ENCODE peak calls at places on chromosomes 5 and 9, in five cellular contexts. C, M, F, N and Z are unnamed samples.

GRCh38 chr9:135898634-135899407 is 8.5 kb downstream of the CAMSAP1 start:
- DNase-seq in C (no peak), M (no peak), F (no peak), N (no peak), Z (no peak)

GRCh38 chr9:7185612-7186011 is 427.8 kb downstream of the KDM4C start:
- DNase-seq in C (no peak), M (no peak), F (peak; percentile 28), N (no peak), Z (no peak)

GRCh38 chr5:1892211-1892610 is 9.5 kb upstream of the IRX4 start:
- DNase-seq in C (peak; percentile 39), M (no peak), F (no peak), N (no peak), Z (peak; percentile 71)

GRCh38 chr5:32160228-32160627 is 13.9 kb downstream of the GOLPH3 start:
- DNase-seq in C (no peak), M (no peak), F (no peak), N (no peak), Z (no peak)

GRCh38 chr5:15791859-15792258 is 291.9 kb downstream of the FBXL7 start:
- DNase-seq in C (no peak), M (no peak), F (no peak), N (no peak), Z (no peak)

GRCh38 chr5:158013939-158014338 is 155.0 kb upstream of the CLINT1 start:
- DNase-seq in C (no peak), M (peak; percentile 17), F (no peak), N (peak; percentile 42), Z (no peak)

GRCh38 chr5:148922606-148923005 is 96.2 kb downstream of the ADRB2 start:
- DNase-seq in C (no peak), M (no peak), F (no peak), N (no peak), Z (no peak)

GRCh38 chr9:23555849-23556248 is 270.2 kb downstream of the ELAVL2 start:
- DNase-seq in C (no peak), M (no peak), F (no peak), N (no peak), Z (no peak)

GRCh38 chr9:83182071-83182470 is 119.1 kb upstream of the RASEF start:
- DNase-seq in C (no peak), M (no peak), F (no peak), N (no peak), Z (no peak)

GRCh38 chr5:142674438-142675210 is 11.3 kb downstream of the FGF1 start:
- DNase-seq in C (no peak), M (no peak), F (no peak), N (no peak), Z (no peak)

GRCh38 chr5:13946111-13946510 is 1.6 kb upstream of the DNAH5 start:
- DNase-seq in C (no peak), M (no peak), F (no peak), N (no peak), Z (no peak)

GRCh38 chr5:35876922-35877321 is 20.2 kb downstream of the IL7R start:
- DNase-seq in C (no peak), M (no peak), F (no peak), N (no peak), Z (no peak)

GRCh38 chr9:31776471-31776870 is 608.0 kb upstream of the ACO1 start:
- DNase-seq in C (no peak), M (no peak), F (no peak), N (no peak), Z (no peak)

GRCh38 chr9:131678499-131679111 is 61.3 kb downstream of the RAPGEF1 start:
- DNase-seq in C (peak; percentile 67), M (peak; percentile 67), F (peak; percentile 70), N (peak; percentile 78), Z (no peak)

GRCh38 chr5:144390133-144390532 is 219.5 kb downstream of the KCTD16 start:
- DNase-seq in C (no peak), M (no peak), F (no peak), N (peak; percentile 13), Z (no peak)

GRCh38 chr5:66197764-66198405 is 53.8 kb downstream of the SREK1 start:
- DNase-seq in C (no peak), M (no peak), F (no peak), N (no peak), Z (no peak)

GRCh38 chr9:95124582-95125359 is 192.7 kb downstream of the FANCC start:
- DNase-seq in C (no peak), M (no peak), F (no peak), N (no peak), Z (no peak)

GRCh38 chr5:14286574-14287399 is 143.6 kb downstream of the TRIO start:
- DNase-seq in C (no peak), M (peak; percentile 70), F (no peak), N (no peak), Z (no peak)

GRCh38 chr5:50874277-50874984 is 208.0 kb downstream of the PARP8 start:
- DNase-seq in C (no peak), M (no peak), F (no peak), N (no peak), Z (no peak)

GRCh38 chr5:75050415-75050814 is 1.9 kb downstream of the GCNT4 start:
- DNase-seq in C (no peak), M (no peak), F (no peak), N (no peak), Z (no peak)

GRCh38 chr5:67181648-67182218 is 14.9 kb downstream of the CD180 start:
- DNase-seq in C (no peak), M (no peak), F (no peak), N (no peak), Z (no peak)

GRCh38 chr5:1516615-1517601 is 6.9 kb downstream of the LPCAT1 start:
- DNase-seq in C (peak; percentile 64), M (no peak), F (no peak), N (peak; percentile 8), Z (peak; percentile 92)

GRCh38 chr9:124012368-124013262 is 1.0 kb downstream of the LHX2 start:
- DNase-seq in C (no peak), M (peak; percentile 51), F (no peak), N (no peak), Z (no peak)

GRCh38 chr5:145324767-145325479 is 510.2 kb downstream of the PRELID2 start:
- DNase-seq in C (no peak), M (no peak), F (no peak), N (no peak), Z (no peak)

GRCh38 chr5:33148076-33148501 is 292.7 kb upstream of the TARS1 start:
- DNase-seq in C (no peak), M (no peak), F (peak; percentile 56), N (no peak), Z (no peak)

GRCh38 chr9:469672-470040 is 255.0 kb downstream of the DOCK8 start:
- DNase-seq in C (peak; percentile 57), M (no peak), F (peak; percentile 8), N (peak; percentile 47), Z (no peak)

GRCh38 chr5:124519396-124519795 is 227.0 kb downstream of the ZNF608 start:
- DNase-seq in C (no peak), M (no peak), F (no peak), N (no peak), Z (no peak)

GRCh38 chr5:32153723-32154122 is 20.4 kb downstream of the GOLPH3 start:
- DNase-seq in C (no peak), M (no peak), F (no peak), N (no peak), Z (no peak)

DNA sequence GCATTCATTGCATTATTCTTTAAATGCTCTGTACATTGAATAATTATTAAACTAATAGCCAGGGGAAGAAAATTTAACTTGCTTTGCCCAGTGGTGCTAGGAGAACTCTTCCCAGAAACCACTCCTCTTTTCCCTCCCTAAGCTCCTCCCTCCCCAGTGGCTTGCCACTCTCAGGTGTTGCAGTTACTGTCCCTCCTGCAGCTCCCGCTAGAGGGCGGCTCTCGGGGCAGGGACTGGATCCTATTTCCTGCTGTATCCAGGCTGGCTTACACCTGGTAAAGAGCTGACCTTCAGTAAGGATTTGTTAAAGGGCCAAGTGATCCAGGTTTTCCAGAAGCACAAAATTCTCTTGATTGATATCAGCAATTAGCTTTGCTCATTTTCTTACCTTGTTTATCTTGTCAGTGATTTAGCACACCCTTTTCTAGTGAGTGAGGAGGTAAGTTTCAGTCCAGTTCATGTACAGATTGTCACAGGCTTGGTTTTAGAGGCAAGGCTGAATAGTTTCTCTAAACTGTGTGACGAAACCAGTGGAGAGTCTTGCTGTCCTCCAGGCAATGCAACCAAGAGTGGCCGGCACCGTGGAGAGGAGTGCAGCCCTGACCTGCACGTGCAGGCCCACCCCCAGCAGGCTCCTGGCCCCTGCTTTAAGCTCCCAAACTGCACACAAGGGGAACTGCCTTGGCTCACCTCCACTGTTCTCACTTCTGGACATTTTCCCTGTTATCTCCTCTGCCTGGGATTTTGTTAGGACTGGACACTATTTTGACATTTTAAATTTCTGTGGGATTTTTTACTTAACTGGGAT is 423.8 kb downstream of the SPOCK1 start:
- DNase-seq in C (peak; percentile 74), M (no peak), F (no peak), N (peak; percentile 74), Z (no peak)
- TF ChIP-seq CTCF in C (peak; percentile 53), M (no peak), F (peak; percentile 10), N (peak; percentile 50), Z (peak; percentile 72)

GRCh38 chr5:129906177-129906887 is 2.1 kb downstream of the CHSY3 start:
- DNase-seq in C (no peak), M (no peak), F (peak; percentile 16), N (peak; percentile 9), Z (peak; percentile 61)
- TF ChIP-seq CTCF in C (no peak), M (no peak), F (no peak), N (no peak), Z (peak; percentile 81)

GRCh38 chr5:21665525-21665924 is 1187.6 kb downstream of the CDH12 start:
- DNase-seq in C (no peak), M (no peak), F (no peak), N (no peak), Z (no peak)

GRCh38 chr5:21661129-21661528 is 1192.0 kb downstream of the CDH12 start:
- DNase-seq in C (no peak), M (no peak), F (no peak), N (no peak), Z (no peak)

DNA sequence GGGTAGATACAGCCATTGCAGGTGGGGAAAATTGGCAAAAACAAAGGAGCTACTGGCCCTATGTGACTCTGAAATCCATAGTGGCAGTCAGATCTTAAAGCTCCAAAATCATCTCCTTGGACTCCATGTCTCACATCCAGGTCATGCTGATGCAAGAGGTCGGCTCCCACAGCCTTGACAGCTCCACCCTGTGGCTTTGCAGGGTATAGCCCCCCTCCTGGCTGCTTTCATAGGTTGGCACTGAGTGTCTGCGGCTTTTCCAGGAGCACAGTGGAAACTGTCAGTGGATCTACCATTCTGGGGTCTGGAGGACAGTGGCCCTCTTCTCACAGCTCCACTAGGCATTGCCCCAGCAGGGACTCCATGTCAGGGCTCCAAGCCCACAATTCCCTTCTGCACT is 1190.1 kb downstream of the CDH12 start:
- DNase-seq in C (no peak), M (no peak), F (no peak), N (no peak), Z (no peak)
- TF ChIP-seq CTCF in C (no peak), M (no peak), F (no peak), N (no peak), Z (no peak)

DNA sequence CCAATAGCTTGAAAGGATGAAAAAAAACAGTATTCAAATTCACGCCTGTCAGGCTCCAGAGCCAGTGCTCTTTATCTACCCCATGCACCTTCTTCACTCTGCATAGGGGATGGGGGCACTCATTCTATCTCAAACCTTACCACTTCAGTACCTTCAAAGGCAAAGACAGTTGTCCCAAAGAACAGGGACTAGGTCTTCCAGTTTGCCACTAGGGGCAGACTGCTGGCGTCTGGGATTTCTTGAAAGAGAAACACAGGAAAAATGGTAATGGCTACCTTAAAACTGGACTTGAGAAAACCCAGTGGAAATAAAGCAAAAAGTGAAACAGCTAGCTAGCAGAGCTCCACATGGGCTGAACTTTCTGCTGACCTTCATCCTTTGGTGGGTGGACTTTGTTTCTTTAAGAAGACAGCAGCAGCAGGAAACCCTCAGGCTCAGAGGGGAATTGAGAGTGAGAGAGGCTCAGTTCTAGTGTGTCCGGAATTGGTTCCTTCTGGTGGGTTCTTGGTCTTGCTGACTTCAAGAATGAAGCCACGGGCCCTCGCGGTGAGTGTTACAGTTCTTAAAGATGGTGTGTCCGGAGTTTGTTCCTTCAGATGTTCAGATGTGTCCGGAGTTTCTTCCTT is 41.0 kb upstream of the SLC36A1 start:
- DNase-seq in C (no peak), M (no peak), F (no peak), N (no peak), Z (no peak)
- TF ChIP-seq CTCF in C (peak; percentile 39), M (peak; percentile 45), F (no peak), N (peak; percentile 27), Z (peak; percentile 70)